ENCODE peak calls at places on chromosomes 13 and 19, in four cellular contexts. X, Z, Y and C are unnamed samples.

GRCh38 chr13:44732503-44733098 is 156.5 kb upstream of the TSC22D1 start:
- DNase-seq in Z (no peak), Y (no peak), X (no peak), C (no peak)

GRCh38 chr19:41570639-41571112 is 5.3 kb upstream of the CEACAM21 start:
- DNase-seq in Z (peak), Y (peak), X (peak), C (no peak)

GRCh38 chr19:19223636-19224035 is 11.9 kb downstream of the NCAN start:
- DNase-seq in Z (no peak), X (no peak), Y (no peak), C (no peak)

GRCh38 chr13:96650301-96650886 is 343.9 kb downstream of the OXGR1 start:
- DNase-seq in Y (no peak), Z (no peak), X (no peak), C (no peak)

GRCh38 chr13:109314101-109314500 is 472.3 kb downstream of the IRS2 start:
- DNase-seq in Z (no peak), X (no peak), Y (no peak), C (no peak)

GRCh38 chr19:2603320-2603719 is 99.2 kb downstream of the GNG7 start:
- DNase-seq in Y (peak), X (no peak), Z (peak), C (no peak)

GRCh38 chr19:49430678-49431329 is 5.6 kb downstream of the GFY start:
- DNase-seq in Y (no peak), Z (peak), X (peak), C (no peak)

GRCh38 chr19:38162632-38163031 is 61.4 kb downstream of the DPF1 start:
- DNase-seq in Z (no peak), Y (no peak), X (peak), C (no peak)

GRCh38 chr19:32489971-32490370 is 84.4 kb downstream of the DPY19L3 start:
- DNase-seq in Y (no peak), X (no peak), Z (no peak), C (no peak)

GRCh38 chr13:102555914-102556553 is 40.8 kb upstream of the TPP2 start:
- DNase-seq in Z (peak), Y (no peak), X (peak), C (peak)

GRCh38 chr19:50686310-50687032 is 33.1 kb downstream of the SHANK1 start:
- DNase-seq in Z (no peak), Y (no peak), X (no peak), C (no peak)

GRCh38 chr13:99418663-99419140 is 82.6 kb upstream of the TM9SF2 start:
- DNase-seq in X (no peak), Y (no peak), Z (no peak), C (no peak)

GRCh38 chr19:47272448-47273312 is 2.0 kb upstream of the INAFM1 start:
- DNase-seq in Y (peak), X (no peak), Z (peak), C (no peak)

GRCh38 chr19:28184997-28185396 is 1028.0 kb downstream of the UQCRFS1 start:
- DNase-seq in Y (no peak), Z (no peak), X (peak), C (no peak)

GRCh38 chr19:20964798-20965197 is 41.7 kb downstream of the ZNF85 start:
- DNase-seq in X (no peak), Z (no peak), Y (no peak), C (peak)

GRCh38 chr13:52737900-52738299 is 1.7 kb downstream of the CNMD start:
- DNase-seq in Y (no peak), Z (no peak), X (no peak), C (no peak)

GRCh38 chr19:19306191-19306590 is 14.1 kb downstream of the SUGP1 start:
- DNase-seq in Z (no peak), X (no peak), Y (no peak), C (no peak)

GRCh38 chr13:20610006-20610405 is 43.0 kb downstream of the IFT88 start:
- DNase-seq in Y (no peak), X (no peak), Z (no peak), C (no peak)

GRCh38 chr13:34012354-34012753 is 194.4 kb downstream of the RFC3 start:
- DNase-seq in Y (no peak), X (no peak), Z (no peak), C (no peak)

GRCh38 chr13:24540236-24541126 is 27.9 kb upstream of the PARP4 start:
- DNase-seq in Z (peak), Y (no peak), X (peak), C (no peak)

GRCh38 chr13:94764576-94765321 is 52.4 kb upstream of the SOX21 start:
- DNase-seq in Z (peak), Y (no peak), X (no peak), C (no peak)

GRCh38 chr19:29662604-29663404 is 2.5 kb upstream of the PLEKHF1 start:
- DNase-seq in Y (peak), Z (no peak), X (peak), C (no peak)

GRCh38 chr13:30957258-30957943 is 24.9 kb downstream of the TEX26 start:
- DNase-seq in Y (no peak), Z (no peak), X (no peak), C (no peak)

GRCh38 chr19:7618366-7618765 is 11.0 kb downstream of the XAB2 start:
- DNase-seq in Z (no peak), Y (no peak), X (peak), C (no peak)

GRCh38 chr19:38538793-38539528 is 78.8 kb downstream of the MAP4K1 start:
- DNase-seq in X (no peak), Z (no peak), Y (no peak), C (no peak)

DNA sequence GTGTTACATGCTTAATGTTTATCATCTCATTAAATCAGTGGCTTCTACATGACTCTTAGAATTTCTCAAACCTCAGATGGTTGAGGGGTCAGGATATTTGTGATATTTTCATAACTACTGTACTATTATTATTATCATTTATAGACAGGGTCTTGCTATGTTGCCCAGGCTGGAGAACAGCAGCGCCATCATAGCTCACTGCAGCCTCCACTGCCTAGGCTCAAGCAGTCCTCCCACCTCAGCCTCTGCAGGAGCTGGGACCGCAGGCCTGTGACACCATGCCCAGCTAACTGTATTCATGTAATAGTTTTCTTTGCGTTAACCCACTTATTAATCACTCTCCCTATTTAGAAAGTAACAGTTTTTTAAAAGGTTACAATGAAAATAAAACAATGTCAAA is 9.5 kb downstream of the IER2 start:
- DNase-seq in Z (no peak), X (no peak), Y (no peak), C (no peak)
- H3K27ac ChIP-seq in Z (no peak), X (peak), Y (no peak), C (no peak)

DNA sequence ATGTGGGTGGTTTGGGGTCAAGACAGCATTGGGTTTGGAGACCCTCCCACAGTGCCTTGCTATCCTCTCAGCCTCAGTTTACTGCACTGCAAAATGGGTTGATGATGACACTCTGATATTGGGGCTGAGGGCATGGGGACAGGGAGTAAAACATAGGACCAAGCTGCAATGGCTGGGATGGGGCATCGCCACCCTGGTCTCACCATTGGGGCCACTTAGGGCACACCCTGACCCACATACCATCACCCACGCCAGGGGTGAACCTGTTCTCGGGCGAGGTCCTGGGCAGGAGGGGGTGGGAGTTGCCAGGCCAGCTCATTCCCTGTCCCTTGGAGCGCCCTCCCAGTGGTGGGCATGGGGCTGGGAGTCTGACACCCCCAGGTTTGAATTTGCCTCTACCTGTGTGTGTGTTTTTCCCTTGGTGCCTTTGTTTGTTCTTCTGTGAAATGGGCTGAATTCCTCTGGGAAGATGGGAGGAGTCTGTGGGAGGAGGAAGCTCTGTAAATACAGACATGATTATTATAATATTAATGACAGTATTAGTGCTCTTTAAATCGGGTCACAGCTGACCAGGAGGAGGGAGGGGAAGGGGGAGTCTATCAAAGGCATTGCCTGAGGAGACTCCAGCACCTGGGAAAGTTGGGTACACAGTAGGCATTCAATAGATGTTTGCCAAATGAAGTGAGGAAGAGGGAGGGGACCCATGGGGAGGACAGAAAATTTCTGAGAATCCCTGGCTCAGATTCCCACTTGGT is 2.2 kb upstream of the FCHO1 start:
- DNase-seq in Z (no peak), Y (no peak), X (no peak), C (no peak)
- H3K4me3 ChIP-seq in Z (no peak), Y (no peak), X (no peak), C (no peak)

GRCh38 chr19:1170938-1171754 is 2.9 kb downstream of the SBNO2 start:
- DNase-seq in Y (no peak), X (no peak), Z (peak), C (no peak)
- H3K27ac ChIP-seq in Y (no peak), X (peak), Z (no peak), C (no peak)

DNA sequence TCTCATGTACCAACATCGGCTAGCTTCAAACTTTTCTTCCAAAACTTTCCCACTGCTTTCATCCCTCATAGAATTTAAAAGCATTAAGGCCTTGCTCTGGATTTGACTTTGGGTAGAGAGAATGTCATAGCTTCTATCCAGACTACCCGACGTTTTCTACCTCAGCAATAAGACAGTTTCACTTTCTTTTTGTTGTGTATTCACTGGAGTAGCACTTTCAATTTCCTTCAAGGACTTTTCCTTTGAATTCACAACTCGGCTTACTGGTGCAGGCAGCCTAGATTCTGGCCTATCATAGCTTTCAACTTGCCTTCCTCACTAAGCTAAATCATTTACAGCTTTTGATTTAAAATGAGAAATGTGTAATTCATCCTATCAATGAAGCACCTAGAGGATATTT is 420.4 kb upstream of the GPC6 start:
- DNase-seq in Y (no peak), X (no peak), Z (no peak), C (no peak)
- H3K4me3 ChIP-seq in Y (peak), X (peak), Z (no peak), C (no peak)